ENCODE peak calls at places on chromosomes 6 and 20, in five cellular contexts. P, W, E, X and N are unnamed samples.

GRCh38 chr6:77463881-77464867 is 883 bp upstream of the HTR1B start:
- DNase-seq in E (no peak), W (no peak), X (no peak), P (no peak), N (no peak)

GRCh38 chr6:128981716-128982115 is 98.8 kb downstream of the LAMA2 start:
- DNase-seq in W (peak), X (no peak), P (no peak), E (no peak), N (no peak)

GRCh38 chr20:58096880-58097813 is 131.3 kb downstream of the ANKRD60 start:
- DNase-seq in X (no peak), P (no peak), W (no peak), E (no peak), N (no peak)

GRCh38 chr20:54132612-54133433 is 41.0 kb downstream of the CYP24A1 start:
- DNase-seq in W (peak), E (no peak), P (peak), X (peak), N (no peak)

GRCh38 chr6:86142326-86142725 is 499.6 kb upstream of the SYNCRIP start:
- DNase-seq in X (no peak), W (no peak), E (no peak), P (no peak), N (no peak)

GRCh38 chr6:95280690-95281273 is 296.6 kb upstream of the MANEA start:
- DNase-seq in P (no peak), E (no peak), X (peak), W (peak), N (peak)

GRCh38 chr6:85360794-85361642 is 88.9 kb upstream of the NT5E start:
- DNase-seq in X (peak), E (no peak), P (peak), W (peak), N (no peak)

GRCh38 chr6:2498224-2498623 is 252.5 kb downstream of the MYLK4 start:
- DNase-seq in X (no peak), W (peak), E (no peak), P (no peak), N (no peak)

GRCh38 chr20:45892049-45892816 is 1.1 kb downstream of the CTSA start:
- DNase-seq in W (peak), P (peak), X (peak), E (peak), N (no peak)

GRCh38 chr6:111651185-111652034 is 45.7 kb upstream of the TRAF3IP2 start:
- DNase-seq in W (no peak), E (no peak), X (no peak), P (no peak), N (no peak)

GRCh38 chr6:84740385-84740784 is 24.0 kb downstream of the TBX18 start:
- DNase-seq in W (no peak), X (no peak), E (no peak), P (no peak), N (no peak)

GRCh38 chr6:42075159-42075838 is 25.0 kb downstream of the TAF8 start:
- DNase-seq in X (peak), W (peak), P (peak), E (peak), N (peak)

GRCh38 chr6:37882724-37883413 is 63.3 kb downstream of the ZFAND3 start:
- DNase-seq in P (no peak), E (no peak), X (peak), W (no peak), N (no peak)

GRCh38 chr6:105608393-105608705 is 205.5 kb upstream of the PREP start:
- DNase-seq in X (no peak), P (no peak), W (no peak), E (no peak), N (no peak)

GRCh38 chr6:167683028-167683862 is 143.5 kb upstream of the AFDN start:
- DNase-seq in E (peak), W (peak), X (peak), P (no peak), N (no peak)

GRCh38 chr6:104884867-104885517 is 25.3 kb upstream of the HACE1 start:
- DNase-seq in E (no peak), P (no peak), W (no peak), X (no peak), N (no peak)

GRCh38 chr6:28653876-28654275 is 128.2 kb downstream of the GPX5 start:
- DNase-seq in P (no peak), E (no peak), W (peak), X (no peak), N (no peak)

GRCh38 chr6:20117474-20117873 is 94.8 kb downstream of the MBOAT1 start:
- DNase-seq in W (peak), E (no peak), X (no peak), P (no peak), N (no peak)

GRCh38 chr20:1209447-1210387 is 6.5 kb downstream of the C20orf202 start:
- DNase-seq in P (no peak), E (no peak), W (peak), X (no peak), N (no peak)

GRCh38 chr20:41570552-41570951 is 47.6 kb downstream of the CHD6 start:
- DNase-seq in P (no peak), E (no peak), X (no peak), W (no peak), N (no peak)

GRCh38 chr6:111468329-111469012 is 14.5 kb downstream of the REV3L start:
- DNase-seq in E (no peak), X (no peak), W (peak), P (no peak), N (no peak)

GRCh38 chr20:38973546-38974120 is 11.5 kb downstream of the DHX35 start:
- DNase-seq in X (peak), P (no peak), E (peak), W (peak), N (no peak)

GRCh38 chr20:38536310-38536709 is 44.7 kb upstream of the ADIG start:
- DNase-seq in E (no peak), P (no peak), W (peak), X (no peak), N (no peak)

GRCh38 chr20:37406010-37406998 is 60.4 kb downstream of the SRC start:
- DNase-seq in E (peak), W (peak), P (no peak), X (peak), N (peak)

GRCh38 chr20:48586728-48587127 is 241.1 kb downstream of the PREX1 start:
- DNase-seq in W (no peak), X (no peak), P (no peak), E (peak), N (no peak)

GRCh38 chr20:41716911-41717310 is 98.7 kb upstream of the CHD6 start:
- DNase-seq in E (no peak), P (no peak), W (no peak), X (no peak), N (no peak)

GRCh38 chr6:52389626-52390360 is 27.8 kb downstream of the PAQR8 start:
- DNase-seq in W (peak), X (peak), E (peak), P (no peak), N (peak)

GRCh38 chr6:56852611-56853010 is 102.3 kb upstream of the BEND6 start:
- DNase-seq in P (no peak), X (no peak), E (no peak), W (peak), N (no peak)

GRCh38 chr6:56851104-56851503 is 103.8 kb upstream of the BEND6 start:
- DNase-seq in P (no peak), E (no peak), X (no peak), W (peak), N (no peak)

GRCh38 chr6:56850618-56851017 is 104.3 kb upstream of the BEND6 start:
- DNase-seq in P (no peak), W (no peak), E (no peak), X (no peak), N (no peak)

GRCh38 chr6:56852249-56852606 is 102.7 kb upstream of the BEND6 start:
- DNase-seq in X (no peak), W (no peak), E (no peak), P (no peak), N (no peak)

DNA sequence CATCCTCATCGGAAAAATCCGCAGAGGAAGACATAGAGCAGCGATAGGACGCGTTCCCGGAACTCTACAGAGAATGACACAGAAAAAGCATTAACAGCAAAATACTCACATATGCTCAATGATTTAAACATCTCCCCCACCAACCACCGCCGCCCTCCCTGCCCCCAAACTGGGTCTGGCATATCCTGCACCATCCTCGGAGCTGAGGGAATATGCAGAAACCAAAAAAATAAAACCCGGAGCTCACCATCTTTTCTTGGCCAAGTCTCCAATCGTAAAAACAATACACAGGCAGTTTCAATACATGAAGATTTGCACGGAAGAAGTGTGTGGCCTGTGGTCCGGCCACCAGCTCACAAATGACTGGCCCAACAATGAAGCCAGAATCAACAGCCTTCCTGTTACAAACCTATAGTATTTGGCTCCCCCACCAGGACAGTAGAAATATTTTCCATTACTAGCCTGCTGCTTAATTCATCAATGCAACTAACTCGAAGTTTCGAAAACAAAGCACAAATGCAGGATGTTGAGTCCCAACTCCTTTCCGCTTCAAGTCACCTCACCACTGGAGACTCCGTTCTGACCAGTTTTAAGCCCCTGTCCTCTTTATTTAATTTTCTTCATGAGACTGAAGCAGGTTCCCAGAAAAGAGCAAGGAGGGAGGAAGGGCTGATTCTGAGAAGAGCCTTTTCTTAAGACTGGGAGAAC is 103.2 kb upstream of the BEND6 start:
- DNase-seq in P (peak), E (peak), W (peak), X (peak), N (peak)
- H3K4me3 ChIP-seq in P (peak), E (peak), W (peak), X (peak), N (no peak)

GRCh38 chr6:4774296-4774695 is 1.9 kb upstream of the CDYL start:
- DNase-seq in P (no peak), E (no peak), X (no peak), W (no peak), N (no peak)
- H3K4me3 ChIP-seq in P (no peak), E (no peak), X (no peak), W (no peak), N (no peak)

DNA sequence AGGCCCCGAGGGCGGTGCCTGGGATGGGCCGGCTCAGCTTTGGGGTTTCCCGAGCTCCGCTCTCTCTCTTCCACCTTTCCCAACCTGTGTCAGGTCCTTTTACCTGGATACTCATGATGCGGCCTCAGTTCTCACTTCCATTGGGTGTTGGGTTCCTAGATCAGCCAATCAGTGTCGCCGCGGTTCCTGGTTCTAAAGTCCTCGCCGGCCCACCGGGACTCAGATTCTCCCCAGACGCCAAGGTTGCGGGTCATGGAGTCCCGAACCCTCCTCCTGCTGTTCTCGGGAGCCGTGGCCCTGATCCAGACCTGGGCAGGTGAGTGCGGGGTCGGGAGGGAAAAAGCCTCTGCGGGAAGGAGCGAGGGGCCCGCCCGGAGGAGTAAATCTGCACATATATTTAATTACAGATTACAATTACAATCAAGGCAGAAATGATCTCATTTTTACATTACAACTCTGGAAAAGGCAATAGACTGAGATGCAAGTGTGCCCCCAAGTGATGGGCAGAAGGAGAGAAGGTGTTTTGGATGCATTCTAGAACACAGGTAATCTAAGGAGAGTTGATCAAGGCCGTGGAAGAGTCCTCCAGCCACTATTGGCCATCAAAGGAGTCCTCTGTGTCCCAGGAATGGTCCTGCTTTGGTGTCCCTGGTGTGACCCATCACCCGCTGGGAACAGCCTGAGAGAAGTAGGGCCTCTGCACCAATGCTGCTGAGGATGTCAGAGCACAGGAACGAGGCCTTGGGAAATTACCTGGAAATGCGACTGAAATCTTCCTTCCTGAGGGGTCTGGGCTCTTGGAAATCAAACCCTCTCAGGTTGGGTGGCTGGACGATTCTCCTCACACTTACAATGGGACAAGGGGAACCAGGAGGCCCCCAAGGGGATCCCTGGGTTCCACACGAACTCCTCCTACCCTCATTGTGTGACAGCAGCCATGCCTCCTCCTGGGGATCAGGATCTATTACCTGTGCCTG is 34.7 kb upstream of the MICB start:
- DNase-seq in P (peak), E (peak), X (peak), W (peak), N (peak)
- H3K4me3 ChIP-seq in P (peak), E (peak), X (peak), W (peak), N (no peak)

GRCh38 chr6:102390541-102390940 is 997.0 kb downstream of the GRIK2 start:
- DNase-seq in E (no peak), W (no peak), X (no peak), P (no peak), N (no peak)
- H3K4me3 ChIP-seq in E (no peak), W (no peak), X (no peak), P (no peak), N (no peak)

GRCh38 chr6:160004419-160005160 is 35.7 kb downstream of the IGF2R start:
- DNase-seq in X (no peak), W (no peak), E (no peak), P (no peak), N (no peak)
- H3K4me3 ChIP-seq in X (no peak), W (no peak), E (no peak), P (no peak), N (no peak)